ENCODE peak calls at places on chromosome 20, in six cellular contexts. J is IMR-90, N is Peyer's patch, B is AG09319, V is fibroblast of villous mesenchyme, K is HCT116. L is an unnamed sample.

GRCh38 chr20:1631309-1632227 is 11.8 kb upstream of the SIRPB1 start:
- DNase-seq in J (no peak), N (no peak), B (no peak), V (no peak), K (no peak), L (no peak)

GRCh38 chr20:44609006-44609510 is 26.7 kb downstream of the PKIG start:
- DNase-seq in J (no peak), N (no peak), B (no peak), V (no peak), K (no peak), L (no peak)

GRCh38 chr20:38109657-38110524 is 55.2 kb downstream of the TGM2 start:
- DNase-seq in J (peak; percentile 79), N (no peak), B (peak; percentile 98), V (peak; percentile 100), K (no peak), L (peak; percentile 96)

GRCh38 chr20:47360489-47361267 is 4.2 kb upstream of the ZMYND8 start:
- DNase-seq in J (peak; percentile 98), N (peak; percentile 78), B (peak; percentile 62), V (peak; percentile 93), K (peak; percentile 60), L (peak; percentile 83)

GRCh38 chr20:59006167-59006863 is 739 bp downstream of the CTSZ start:
- DNase-seq in J (no peak), N (no peak), B (no peak), V (peak; percentile 9), K (no peak), L (peak; percentile 19)

GRCh38 chr20:16459019-16459700 is 114.1 kb downstream of the KIF16B start:
- DNase-seq in J (peak; percentile 85), N (no peak), B (peak; percentile 47), V (peak; percentile 70), K (no peak), L (no peak)

GRCh38 chr20:38764563-38765355 is 16.5 kb downstream of the ACTR5 start:
- DNase-seq in J (peak; percentile 93), N (peak; percentile 56), B (peak; percentile 47), V (peak; percentile 84), K (peak; percentile 87), L (peak; percentile 84)

GRCh38 chr20:32945710-32946221 is 58.5 kb downstream of the SUN5 start:
- DNase-seq in J (peak; percentile 34), N (no peak), B (no peak), V (peak; percentile 34), K (peak; percentile 21), L (peak; percentile 27)

GRCh38 chr20:45867811-45868176 is 10.4 kb downstream of the ZSWIM3 start:
- DNase-seq in J (peak; percentile 81), N (no peak), B (no peak), V (peak; percentile 61), K (no peak), L (peak; percentile 87)

GRCh38 chr20:38649275-38649891 is 47.8 kb downstream of the ARHGAP40 start:
- DNase-seq in J (no peak), N (no peak), B (no peak), V (peak; percentile 18), K (no peak), L (peak; percentile 23)

GRCh38 chr20:48331518-48332286 is 496.1 kb downstream of the PREX1 start:
- DNase-seq in J (no peak), N (no peak), B (no peak), V (no peak), K (no peak), L (no peak)

GRCh38 chr20:41664584-41664983 is 46.4 kb upstream of the CHD6 start:
- DNase-seq in J (peak; percentile 14), N (no peak), B (no peak), V (peak; percentile 13), K (peak; percentile 37), L (peak; percentile 8)

GRCh38 chr20:12721636-12722035 is 287.1 kb upstream of the SPTLC3 start:
- DNase-seq in J (no peak), N (no peak), B (no peak), V (no peak), K (no peak), L (no peak)

GRCh38 chr20:16556299-16556698 is 16.9 kb downstream of the KIF16B start:
- DNase-seq in J (peak; percentile 75), N (no peak), B (no peak), V (peak; percentile 66), K (no peak), L (no peak)

GRCh38 chr20:20396794-20397193 is 28.9 kb downstream of the INSM1 start:
- DNase-seq in J (no peak), N (no peak), B (no peak), V (no peak), K (no peak), L (no peak)

GRCh38 chr20:33568378-33569289 is 78.7 kb downstream of the CBFA2T2 start:
- DNase-seq in J (no peak), N (no peak), B (no peak), V (no peak), K (no peak), L (no peak)

GRCh38 chr20:43642548-43642947 is 24.4 kb upstream of the MYBL2 start:
- DNase-seq in J (no peak), N (no peak), B (no peak), V (no peak), K (no peak), L (no peak)

GRCh38 chr20:54256202-54256601 is 48.3 kb downstream of the PFDN4 start:
- DNase-seq in J (no peak), N (no peak), B (no peak), V (no peak), K (no peak), L (no peak)

GRCh38 chr20:58293453-58293852 is 16.1 kb upstream of the RAB22A start:
- DNase-seq in J (no peak), N (no peak), B (no peak), V (no peak), K (no peak), L (no peak)

GRCh38 chr20:58971429-58971828 is 9.6 kb upstream of the NELFCD start:
- DNase-seq in J (no peak), N (no peak), B (no peak), V (no peak), K (no peak), L (no peak)

GRCh38 chr20:23537030-23537429 is 31.3 kb downstream of the CST9L start:
- DNase-seq in J (no peak), N (no peak), B (no peak), V (no peak), K (no peak), L (no peak)

GRCh38 chr20:51583073-51583472 is 40.6 kb upstream of the NFATC2 start:
- DNase-seq in J (no peak), N (no peak), B (no peak), V (no peak), K (no peak), L (no peak)

GRCh38 chr20:13128173-13128572 is 92.9 kb upstream of the ISM1 start:
- DNase-seq in J (no peak), N (no peak), B (no peak), V (no peak), K (no peak), L (no peak)

GRCh38 chr20:47648943-47649342 is 136.3 kb downstream of the SULF2 start:
- DNase-seq in J (no peak), N (no peak), B (no peak), V (no peak), K (no peak), L (no peak)

GRCh38 chr20:34452281-34452982 is 63.8 kb upstream of the DYNLRB1 start:
- DNase-seq in J (peak; percentile 57), N (no peak), B (peak; percentile 27), V (peak; percentile 52), K (no peak), L (peak; percentile 75)

GRCh38 chr20:4153251-4153650 is 137.9 kb upstream of the RNF24 start:
- DNase-seq in J (no peak), N (no peak), B (no peak), V (no peak), K (no peak), L (no peak)

GRCh38 chr20:23111307-23111943 is 25.3 kb upstream of the CD93 start:
- DNase-seq in J (no peak), N (no peak), B (no peak), V (no peak), K (no peak), L (no peak)

GRCh38 chr20:19338960-19339359 is 126.5 kb downstream of the SLC24A3 start:
- DNase-seq in J (no peak), N (no peak), B (peak; percentile 4), V (peak; percentile 10), K (no peak), L (no peak)

GRCh38 chr20:54510546-54511129 is 35.2 kb downstream of the DOK5 start:
- DNase-seq in J (no peak), N (no peak), B (peak; percentile 18), V (no peak), K (no peak), L (no peak)

GRCh38 chr20:62676976-62677375 is 31.7 kb upstream of the NTSR1 start:
- DNase-seq in J (no peak), N (no peak), B (no peak), V (no peak), K (no peak), L (no peak)

DNA sequence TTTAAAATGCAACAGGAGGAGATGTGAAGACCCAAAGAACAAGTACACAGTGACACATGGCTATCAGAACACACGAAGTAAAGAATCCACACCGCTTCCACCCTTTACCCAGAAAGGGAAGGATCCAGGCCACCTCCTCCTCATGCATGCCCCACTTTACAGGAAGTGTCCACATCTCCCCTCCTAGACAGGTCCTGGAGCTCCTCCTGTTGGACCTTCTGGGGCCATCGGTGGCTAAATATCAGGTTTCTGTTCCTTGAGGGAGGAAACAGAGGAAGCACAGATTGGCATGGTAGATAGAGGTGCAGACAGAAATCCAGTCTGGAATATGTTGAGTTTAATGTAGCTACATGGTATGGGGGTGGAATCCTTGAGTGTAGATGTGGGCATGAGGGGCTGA is 10.9 kb downstream of the NINL start:
- DNase-seq in J (peak; percentile 52), N (no peak), B (no peak), V (peak; percentile 54), K (no peak), L (peak; percentile 25)
- TF ChIP-seq CTCF in J (peak; percentile 51), N (no peak), B (peak; percentile 38), V (peak; percentile 57), K (peak; percentile 18), L (peak; percentile 46)

DNA sequence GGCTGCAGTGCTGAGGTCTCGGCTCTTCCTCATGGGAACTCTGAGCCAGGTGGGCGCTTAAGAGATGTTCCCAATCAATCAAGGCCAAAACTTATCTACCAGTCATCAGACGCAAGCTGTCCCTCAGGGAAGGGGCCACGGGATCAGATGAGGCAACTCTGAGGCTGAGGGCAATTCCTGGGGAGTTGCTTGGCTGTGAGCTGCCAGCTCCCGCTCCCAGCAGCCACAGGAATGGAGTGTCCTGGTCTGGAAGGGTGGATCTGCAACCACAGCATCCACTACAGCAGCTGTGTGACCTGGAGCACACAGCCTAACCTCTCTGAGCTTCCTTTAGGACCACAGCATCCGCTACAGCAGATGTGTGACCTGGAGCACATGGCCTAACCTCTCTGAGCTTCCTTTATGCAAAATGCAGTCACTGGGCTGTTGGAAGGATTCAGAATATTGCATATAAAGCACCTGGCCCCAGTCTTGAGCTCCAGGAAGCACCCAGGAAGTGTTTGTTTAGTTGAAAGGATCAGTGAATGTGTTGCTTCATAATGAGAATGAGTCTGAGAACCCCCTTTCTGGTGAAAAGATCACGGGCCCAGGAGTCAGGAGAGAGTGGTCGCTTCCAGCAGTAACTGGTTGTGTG is 60.9 kb downstream of the TFAP2C start:
- DNase-seq in J (no peak), N (no peak), B (no peak), V (peak; percentile 28), K (no peak), L (peak; percentile 16)
- TF ChIP-seq CTCF in J (no peak), N (no peak), B (no peak), V (no peak), K (no peak), L (no peak)

GRCh38 chr20:50191566-50192363 is 1.1 kb downstream of the CEBPB start:
- DNase-seq in J (peak; percentile 28), N (peak; percentile 77), B (no peak), V (no peak), K (no peak), L (peak; percentile 24)
- TF ChIP-seq CTCF in J (peak; percentile 25), N (peak; percentile 61), B (no peak), V (no peak), K (no peak), L (peak; percentile 72)

GRCh38 chr20:8454137-8454712 is 322.2 kb downstream of the PLCB1 start:
- DNase-seq in J (peak; percentile 97), N (no peak), B (peak; percentile 59), V (peak; percentile 79), K (peak; percentile 41), L (peak; percentile 96)
- TF ChIP-seq CTCF in J (peak; percentile 73), N (no peak), B (peak; percentile 51), V (peak; percentile 68), K (no peak), L (peak; percentile 85)